ENCODE peak calls at places on chromosomes 6 and 20, in six cellular contexts. I is GM12892, X is K562, L is HepG2, W is GM12878, C is H1. A is an unnamed sample.
A peak's percentile ranks its signal among the peaks of the same experiment; 100 is the strongest.

GRCh38 chr6:149129401-149130077 is 188.0 kb upstream of the TAB2 start:
- DNase-seq in C (no peak), I (no peak), X (no peak), W (no peak), L (no peak), A (no peak)

GRCh38 chr6:159766923-159767322 is 5.1 kb downstream of the ACAT2 start:
- DNase-seq in W (no peak), X (no peak), I (no peak), C (no peak), L (no peak), A (no peak)

GRCh38 chr6:113551168-113551567 is 306.0 kb upstream of the MARCKS start:
- DNase-seq in X (no peak), I (no peak), L (no peak), W (no peak), C (no peak), A (no peak)

GRCh38 chr6:75543311-75543710 is 49.7 kb upstream of the FILIP1 start:
- DNase-seq in I (no peak), L (no peak), C (no peak), W (no peak), X (no peak), A (no peak)

GRCh38 chr6:155444952-155445903 is 10.4 kb downstream of the NOX3 start:
- DNase-seq in W (no peak), I (no peak), L (no peak), C (no peak), X (no peak), A (no peak)

GRCh38 chr6:57173886-57174510 is 1.9 kb downstream of the BAG2 start:
- DNase-seq in C (no peak), L (peak; percentile 60), W (no peak), X (peak; percentile 37), I (no peak), A (no peak)

GRCh38 chr6:148819852-148820251 is 73.0 kb downstream of the UST start:
- DNase-seq in C (no peak), L (no peak), X (no peak), W (no peak), I (no peak), A (no peak)

GRCh38 chr20:10513091-10513490 is 78.0 kb downstream of the SLX4IP start:
- DNase-seq in W (no peak), C (no peak), X (no peak), I (no peak), L (no peak), A (no peak)

GRCh38 chr6:41634657-41635056 is 3.6 kb upstream of the MDFI start:
- DNase-seq in C (no peak), I (no peak), L (no peak), W (no peak), X (no peak), A (no peak)

GRCh38 chr20:61886721-61887658 is 178.7 kb downstream of the TAF4 start:
- DNase-seq in I (peak; percentile 52), W (no peak), C (no peak), X (peak; percentile 61), L (peak; percentile 53), A (peak; percentile 78)

GRCh38 chr6:4522453-4522852 is 253.8 kb upstream of the CDYL start:
- DNase-seq in I (no peak), L (no peak), W (no peak), X (no peak), C (no peak), A (no peak)

GRCh38 chr6:84500726-84501125 is 263.7 kb downstream of the TBX18 start:
- DNase-seq in L (no peak), I (no peak), C (no peak), W (no peak), X (no peak), A (no peak)

GRCh38 chr20:56522311-56522710 is 2.2 kb upstream of the FAM209A start:
- DNase-seq in X (no peak), I (no peak), L (no peak), W (no peak), C (no peak), A (no peak)

GRCh38 chr20:52433326-52434040 is 241.9 kb upstream of the ZFP64 start:
- DNase-seq in C (no peak), W (no peak), X (no peak), L (peak; percentile 50), I (no peak), A (no peak)

GRCh38 chr6:30617565-30618269 is at the start of gene MRPS18B:
- DNase-seq in L (peak; percentile 98), I (peak; percentile 71), W (peak; percentile 99), X (peak; percentile 94), C (peak; percentile 83), A (peak; percentile 68)

GRCh38 chr6:30618270-30618787 is 689 bp downstream of the MRPS18B start:
- DNase-seq in X (no peak), I (no peak), L (peak; percentile 25), C (no peak), W (no peak), A (no peak)

GRCh38 chr6:30615219-30615957 is 1.7 kb downstream of the PPP1R10 start:
- DNase-seq in C (peak; percentile 73), L (peak; percentile 83), I (no peak), W (no peak), X (no peak), A (no peak)

GRCh38 chr6:30615958-30616810 is 859 bp downstream of the PPP1R10 start:
- DNase-seq in C (no peak), L (peak; percentile 61), I (no peak), W (no peak), X (no peak), A (no peak)

GRCh38 chr6:30616811-30617564 is at the start of gene PPP1R10:
- DNase-seq in X (peak; percentile 98), L (peak; percentile 100), I (peak; percentile 76), W (peak; percentile 100), C (peak; percentile 99), A (peak; percentile 59)
- TF ChIP-seq POLR2AphosphoS5 in X (peak; percentile 100), L (peak; percentile 99), I (peak; percentile 100), W (peak; percentile 100), C (peak; percentile 99), A (peak; percentile 100)

DNA sequence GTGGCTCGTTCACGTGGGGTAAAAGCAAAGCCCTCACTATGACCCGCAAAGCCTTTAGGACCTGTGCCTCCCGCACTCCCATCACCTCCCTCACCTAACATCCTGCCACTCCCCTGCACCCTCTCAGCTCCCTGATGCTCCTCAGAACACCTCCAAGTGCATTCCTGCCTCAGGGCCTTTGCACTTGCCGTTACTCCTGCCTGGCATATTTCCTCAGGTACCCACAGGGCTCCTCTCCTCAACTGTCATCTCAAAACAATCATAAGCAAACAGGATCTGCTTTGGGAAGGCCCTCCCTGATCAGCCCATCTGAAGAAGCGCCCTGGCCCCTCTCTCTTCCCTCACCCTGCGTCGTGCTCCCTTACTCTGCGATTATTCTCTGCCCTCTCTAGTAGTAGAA is 49.1 kb downstream of the FGD2 start:
- DNase-seq in W (no peak), C (no peak), X (no peak), L (no peak), I (no peak), A (no peak)
- TF ChIP-seq TAF1 in W (no peak), C (no peak), X (no peak), L (no peak), I (no peak), A (no peak)

GRCh38 chr6:33205172-33206026 is 944 bp downstream of the HSD17B8 start:
- DNase-seq in L (no peak), C (no peak), X (peak; percentile 68), W (no peak), I (peak; percentile 32), A (no peak)

GRCh38 chr6:33204165-33204414 is 365 bp upstream of the HSD17B8 start:
- DNase-seq in I (no peak), L (no peak), W (no peak), X (no peak), C (no peak), A (no peak)

GRCh38 chr6:33206027-33206863 is 1.8 kb downstream of the HSD17B8 start:
- DNase-seq in W (no peak), L (no peak), I (no peak), X (no peak), C (no peak), A (no peak)

GRCh38 chr6:33203443-33204164 is 851 bp upstream of the HSD17B8 start:
- DNase-seq in I (no peak), C (no peak), W (no peak), X (no peak), L (no peak), A (no peak)

GRCh38 chr6:33204415-33205171 is at the start of gene HSD17B8:
- DNase-seq in C (peak; percentile 72), L (peak; percentile 90), I (peak; percentile 97), W (peak; percentile 71), X (peak; percentile 98), A (peak; percentile 93)
- TF ChIP-seq POLR2A in C (peak; percentile 48), L (no peak), I (peak; percentile 66), W (peak; percentile 77), X (peak; percentile 84), A (peak; percentile 74)

GRCh38 chr6:31114540-31114876 is at the start of gene PSORS1C1:
- DNase-seq in X (no peak), L (peak; percentile 49), W (no peak), C (no peak), I (no peak), A (no peak)
- TF ChIP-seq POLR2AphosphoS5 in X (no peak), L (no peak), W (no peak), C (no peak), I (no peak), A (no peak)

GRCh38 chr6:30849903-30850651 is 34.2 kb upstream of the DDR1 start:
- DNase-seq in L (no peak), X (no peak), C (no peak), I (no peak), W (no peak), A (no peak)
- TF ChIP-seq TAF1 in L (no peak), X (no peak), C (no peak), I (no peak), W (no peak), A (no peak)

DNA sequence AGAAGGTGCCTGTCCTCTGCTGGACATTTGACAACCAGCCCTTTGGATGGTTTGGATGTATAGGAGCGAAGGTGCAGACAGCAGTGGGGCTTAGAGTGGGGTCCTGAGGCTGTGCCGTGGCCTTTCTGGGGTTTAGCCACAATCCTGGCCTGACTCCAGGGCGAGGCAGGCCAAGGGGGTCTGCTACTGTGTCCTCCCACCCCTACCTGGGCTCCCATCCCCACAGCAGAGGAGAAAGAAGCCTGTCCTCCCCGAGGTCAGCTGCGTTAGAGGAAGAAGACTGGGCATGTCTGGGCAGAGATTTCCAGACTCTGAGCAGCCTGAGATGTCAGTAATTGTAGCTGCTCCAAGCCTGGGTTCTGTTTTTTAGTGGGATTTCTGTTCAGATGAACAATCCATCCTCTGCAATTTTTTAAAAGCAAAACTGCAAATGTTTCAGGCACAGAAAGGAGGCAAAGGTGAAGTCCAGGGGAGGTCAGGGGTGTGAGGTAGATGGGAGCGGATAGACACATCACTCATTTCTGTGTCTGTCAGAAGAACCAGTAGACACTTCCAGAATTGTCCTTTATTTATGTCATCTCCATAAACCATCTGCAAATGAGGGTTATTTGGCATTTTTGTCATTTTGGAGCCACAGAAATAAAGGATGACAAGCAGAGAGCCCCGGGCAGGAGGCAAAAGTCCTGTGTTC is 1.3 kb upstream of the CDKN1A start:
- DNase-seq in C (no peak), I (no peak), W (no peak), X (no peak), L (peak; percentile 31), A (no peak)
- TF ChIP-seq POLR2A in C (no peak), I (peak; percentile 25), W (peak; percentile 39), X (no peak), L (no peak), A (no peak)

GRCh38 chr6:136582702-136583471 is 32.7 kb upstream of the MAP7 start:
- DNase-seq in I (no peak), X (no peak), C (no peak), W (no peak), L (peak; percentile 7), A (no peak)
- TF ChIP-seq POLR2AphosphoS5 in I (no peak), X (no peak), C (no peak), W (no peak), L (no peak), A (no peak)

A was measured in GM12891.